ENCODE peak calls at places on chromosomes 7 and 10, in six cellular contexts. N, F, O, C, A and Z are unnamed samples.

GRCh38 chr10:7084255-7085005 is 326.4 kb downstream of the SFMBT2 start:
- DNase-seq in N (no peak), F (no peak), O (peak), C (no peak), A (no peak), Z (no peak)

GRCh38 chr7:50795831-50796230 is 13.1 kb upstream of the GRB10 start:
- DNase-seq in N (no peak), F (no peak), O (no peak), C (no peak), A (no peak), Z (no peak)

GRCh38 chr10:92844746-92845145 is 3.6 kb upstream of the EXOC6 start:
- DNase-seq in N (no peak), F (peak), O (peak), C (no peak), A (no peak), Z (no peak)

GRCh38 chr7:102287465-102288146 is 938 bp downstream of the SH2B2 start:
- DNase-seq in N (no peak), F (peak), O (no peak), C (no peak), A (no peak), Z (peak)

GRCh38 chr10:48981310-48981907 is 41.8 kb upstream of the LRRC18 start:
- DNase-seq in N (no peak), F (peak), O (peak), C (peak), A (peak), Z (peak)

GRCh38 chr7:876972-877311 is 588 bp downstream of the GET4 start:
- DNase-seq in N (peak), F (no peak), O (no peak), C (no peak), A (no peak), Z (no peak)

GRCh38 chr7:44264221-44264956 is 61.0 kb downstream of the CAMK2B start:
- DNase-seq in N (no peak), F (peak), O (no peak), C (no peak), A (no peak), Z (no peak)

GRCh38 chr7:6725003-6725402 is 18.3 kb upstream of the ZNF12 start:
- DNase-seq in N (no peak), F (no peak), O (no peak), C (no peak), A (no peak), Z (peak)

GRCh38 chr7:5523052-5523711 is 99.5 kb upstream of the TNRC18 start:
- DNase-seq in N (no peak), F (peak), O (peak), C (no peak), A (no peak), Z (no peak)

GRCh38 chr7:8441106-8441590 is 7.7 kb downstream of the NXPH1 start:
- DNase-seq in N (no peak), F (peak), O (no peak), C (no peak), A (no peak), Z (no peak)

GRCh38 chr7:47473499-47474210 is 108.3 kb downstream of the TNS3 start:
- DNase-seq in N (no peak), F (no peak), O (no peak), C (no peak), A (no peak), Z (no peak)

GRCh38 chr7:12111461-12112405 is 99.4 kb upstream of the TMEM106B start:
- DNase-seq in N (peak), F (peak), O (peak), C (peak), A (no peak), Z (no peak)

GRCh38 chr10:34960983-34961382 is 129.2 kb downstream of the CUL2 start:
- DNase-seq in N (no peak), F (peak), O (no peak), C (no peak), A (no peak), Z (no peak)

GRCh38 chr7:44161371-44161770 is 20.2 kb upstream of the MYL7 start:
- DNase-seq in N (no peak), F (no peak), O (no peak), C (no peak), A (no peak), Z (no peak)

GRCh38 chr10:62873866-62874265 is 57.7 kb upstream of the EGR2 start:
- DNase-seq in N (no peak), F (no peak), O (no peak), C (peak), A (no peak), Z (no peak)

GRCh38 chr7:122403113-122403512 is 98.6 kb upstream of the FEZF1 start:
- DNase-seq in N (no peak), F (no peak), O (no peak), C (no peak), A (no peak), Z (no peak)

GRCh38 chr7:147708871-147709270 is 881.7 kb upstream of the C7orf33 start:
- DNase-seq in N (no peak), F (no peak), O (no peak), C (no peak), A (no peak), Z (no peak)